ENCODE peak calls at places on chromosomes 5 and 9, in six cellular contexts. Q is HepG2, J is K562, A is stomach, C is HCT116, Y is GM12878. U is an unnamed sample. For H3K36me3, the result is how much of the 10 kb centered on the place peaks cover.

GRCh38 chr9:99115947-99116543 is 11.1 kb downstream of the TGFBR1 start:
- DNase-seq in Q (no peak), J (no peak), A (no peak), C (no peak), Y (no peak), U (no peak)

GRCh38 chr5:95848701-95849100 is 26.2 kb upstream of the GLRX start:
- DNase-seq in Q (no peak), J (no peak), A (no peak), C (no peak), Y (no peak), U (no peak)

GRCh38 chr9:23254404-23255184 is 571.4 kb downstream of the ELAVL2 start:
- DNase-seq in Q (no peak), J (no peak), A (no peak), C (no peak), Y (no peak), U (no peak)

GRCh38 chr5:28542968-28543367 is 1504.6 kb upstream of the CDH9 start:
- DNase-seq in Q (no peak), J (no peak), A (no peak), C (no peak), Y (no peak), U (no peak)

GRCh38 chr5:100776244-100776643 is 126.8 kb downstream of the ST8SIA4 start:
- DNase-seq in Q (no peak), J (no peak), A (no peak), C (no peak), Y (no peak), U (no peak)

GRCh38 chr5:61030163-61030482 is 85.1 kb downstream of the NDUFAF2 start:
- DNase-seq in Q (no peak), J (no peak), A (no peak), C (no peak), Y (no peak), U (no peak)

GRCh38 chr5:102807878-102808502 is 52.9 kb downstream of the PAM start:
- DNase-seq in Q (no peak), J (no peak), A (no peak), C (no peak), Y (no peak), U (no peak)

GRCh38 chr9:69471433-69471832 is 146.4 kb downstream of the ENTREP1 start:
- DNase-seq in Q (no peak), J (no peak), A (no peak), C (no peak), Y (no peak), U (no peak)

GRCh38 chr9:120531683-120532300 is 48.2 kb downstream of the CDK5RAP2 start:
- DNase-seq in Q (peak), J (no peak), A (no peak), C (peak), Y (no peak), U (no peak)

GRCh38 chr9:37031902-37032301 is 2.2 kb downstream of the PAX5 start:
- DNase-seq in Q (no peak), J (no peak), A (no peak), C (no peak), Y (no peak), U (no peak)

GRCh38 chr9:37032713-37033112 is 1.4 kb downstream of the PAX5 start:
- DNase-seq in Q (no peak), J (no peak), A (no peak), C (no peak), Y (no peak), U (no peak)

GRCh38 chr9:37030591-37030939 is 3.5 kb downstream of the PAX5 start:
- DNase-seq in Q (no peak), J (no peak), A (no peak), C (no peak), Y (no peak), U (no peak)

GRCh38 chr9:37029776-37030590 is 4.1 kb downstream of the PAX5 start:
- DNase-seq in Q (no peak), J (no peak), A (no peak), C (no peak), Y (no peak), U (no peak)

GRCh38 chr9:37031081-37031480 is 3.0 kb downstream of the PAX5 start:
- DNase-seq in Q (no peak), J (no peak), A (no peak), C (no peak), Y (no peak), U (no peak)
- H3K36me3 ChIP-seq in Q (under half), J (under half), A (under half), C (under half), Y (under half), U (under half)

GRCh38 chr5:137699291-137700281 is 36.3 kb downstream of the KLHL3 start:
- DNase-seq in Q (no peak), J (no peak), A (no peak), C (no peak), Y (no peak), U (no peak)

GRCh38 chr5:137703565-137703964 is 32.3 kb downstream of the KLHL3 start:
- DNase-seq in Q (no peak), J (no peak), A (no peak), C (no peak), Y (no peak), U (no peak)

GRCh38 chr5:137696481-137696880 is 39.4 kb downstream of the KLHL3 start:
- DNase-seq in Q (no peak), J (no peak), A (no peak), C (no peak), Y (no peak), U (no peak)

GRCh38 chr5:137695651-137696428 is 40.0 kb downstream of the KLHL3 start:
- DNase-seq in Q (no peak), J (no peak), A (no peak), C (no peak), Y (no peak), U (no peak)

DNA sequence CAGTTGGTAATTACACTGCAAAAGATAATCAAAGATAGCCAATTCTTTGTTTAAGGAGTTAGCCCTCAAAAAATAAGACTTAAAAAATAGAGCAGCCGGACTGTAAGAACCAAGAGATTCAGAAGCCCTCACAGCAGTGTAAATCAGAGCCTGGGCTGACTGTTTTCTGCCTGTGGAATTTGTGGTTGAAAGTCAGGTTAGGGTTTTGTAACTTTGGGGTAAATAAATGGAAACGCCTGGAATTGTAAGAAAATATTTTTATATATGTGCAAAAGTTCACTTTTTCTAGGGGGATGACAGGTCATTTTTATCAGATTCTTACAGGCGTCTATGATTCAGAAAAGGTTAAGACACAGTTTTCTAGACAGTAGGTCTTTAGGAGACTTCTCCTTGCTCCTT is 35.6 kb downstream of the KLHL3 start:
- DNase-seq in Q (no peak), J (no peak), A (no peak), C (no peak), Y (no peak), U (no peak)
- TF ChIP-seq POLR2AphosphoS5 in Q (no peak), J (no peak), A (no peak), C (no peak), Y (no peak), U (no peak)

GRCh38 chr5:141234109-141234508 is 11.0 kb downstream of the PCDHB14 start:
- DNase-seq in Q (peak), J (no peak), A (no peak), C (no peak), Y (no peak), U (no peak)
- TF ChIP-seq CTCF in Q (peak), J (peak), A (no peak), C (no peak), Y (no peak), U (peak)

DNA sequence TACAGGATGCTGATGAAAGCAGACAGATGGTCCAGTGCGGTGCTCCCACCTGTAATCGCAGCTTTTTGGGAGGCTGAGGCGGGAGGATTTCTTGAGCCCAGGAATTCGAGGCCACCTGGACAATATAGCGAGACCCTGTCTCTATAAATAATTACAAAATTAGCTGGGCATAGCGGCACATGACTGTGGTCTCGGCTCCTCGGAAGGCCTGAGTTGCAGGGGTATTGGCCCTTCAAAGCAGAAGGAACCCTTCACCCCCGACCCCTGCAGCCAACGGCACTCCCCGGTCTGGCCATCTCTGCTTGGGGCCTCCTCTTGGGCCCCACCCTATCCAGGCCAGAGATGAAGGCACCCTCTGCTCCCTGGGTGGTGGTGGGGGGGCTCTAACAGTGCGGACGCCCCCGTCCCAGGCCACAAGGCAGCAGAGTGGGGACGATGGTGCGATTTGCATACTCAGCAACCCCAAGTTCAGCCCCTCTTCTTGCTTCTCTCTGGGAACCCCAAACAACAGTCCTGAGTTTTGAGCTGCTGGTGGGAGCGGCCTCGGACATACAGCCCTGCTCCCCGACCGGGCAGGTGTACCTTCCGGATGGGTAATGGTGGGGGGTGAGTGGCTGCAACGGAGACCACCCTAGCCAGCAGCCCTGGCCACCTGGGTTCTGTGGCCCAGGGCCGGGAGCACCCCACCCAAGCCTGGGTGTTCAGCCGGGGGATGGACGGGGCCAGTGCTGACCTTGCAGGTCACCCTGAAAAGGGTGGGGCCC is 50.7 kb downstream of the NACC2 start:
- DNase-seq in Q (no peak), J (no peak), A (peak), C (no peak), Y (no peak), U (no peak)
- H3K36me3 ChIP-seq in Q (under half), J (half or more), A (half or more), C (under half), Y (under half), U (half or more)

GRCh38 chr5:59744531-59744992 is 149.0 kb downstream of the PDE4D start:
- DNase-seq in Q (no peak), J (no peak), A (no peak), C (no peak), Y (no peak), U (no peak)
- TF ChIP-seq POLR2AphosphoS5 in Q (no peak), J (no peak), A (no peak), C (no peak), Y (no peak), U (no peak)

GRCh38 chr5:2658421-2658820 is 93.1 kb downstream of the IRX2 start:
- DNase-seq in Q (no peak), J (no peak), A (no peak), C (no peak), Y (no peak), U (no peak)
- TF ChIP-seq CTCF in Q (no peak), J (no peak), A (no peak), C (no peak), Y (no peak), U (no peak)

GRCh38 chr5:662751-663435 is 30.3 kb downstream of the TPPP start:
- DNase-seq in Q (no peak), J (no peak), A (no peak), C (no peak), Y (no peak), U (no peak)
- H3K36me3 ChIP-seq in Q (under half), J (half or more), A (half or more), C (under half), Y (under half), U (half or more)

DNA sequence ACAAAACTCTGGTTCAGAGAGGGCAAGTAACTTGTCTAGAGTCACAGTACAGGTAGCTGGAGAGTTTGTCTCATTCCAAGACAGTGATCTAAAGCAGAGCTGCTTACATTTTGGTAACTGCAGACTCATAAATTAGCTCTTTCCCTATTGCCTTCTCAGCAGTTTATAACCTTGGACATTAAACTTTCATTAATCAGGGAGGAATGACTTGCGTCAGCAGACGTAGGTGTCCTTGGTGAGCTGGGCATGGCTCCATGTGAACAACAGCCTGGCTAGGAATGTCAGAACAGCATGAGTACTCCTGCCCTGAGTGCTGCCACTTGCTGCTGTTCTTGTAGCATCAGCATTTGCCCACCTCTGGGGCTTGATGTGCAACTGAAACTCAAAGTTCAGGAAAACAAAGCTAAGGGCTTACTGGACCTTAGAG is 2.2 kb upstream of the ALDOB start:
- DNase-seq in Q (peak), J (no peak), A (peak), C (no peak), Y (no peak), U (no peak)
- TF ChIP-seq POLR2AphosphoS5 in Q (no peak), J (no peak), A (no peak), C (no peak), Y (no peak), U (peak)

GRCh38 chr9:118223111-118223510 is 518.9 kb downstream of the TLR4 start:
- DNase-seq in Q (no peak), J (no peak), A (no peak), C (no peak), Y (no peak), U (no peak)

GRCh38 chr9:118222375-118222774 is 518.2 kb downstream of the TLR4 start:
- DNase-seq in Q (no peak), J (no peak), A (no peak), C (no peak), Y (no peak), U (no peak)
- TF ChIP-seq CTCF in Q (no peak), J (no peak), A (no peak), C (no peak), Y (no peak), U (no peak)

GRCh38 chr9:83655433-83655832 is 32.5 kb downstream of the IDNK start:
- DNase-seq in Q (no peak), J (no peak), A (no peak), C (no peak), Y (no peak), U (no peak)

GRCh38 chr9:83649080-83649479 is 26.1 kb downstream of the IDNK start:
- DNase-seq in Q (peak), J (peak), A (peak), C (peak), Y (no peak), U (no peak)

GRCh38 chr9:83649515-83649914 is 26.6 kb downstream of the IDNK start:
- DNase-seq in Q (no peak), J (peak), A (no peak), C (no peak), Y (no peak), U (no peak)

GRCh38 chr9:83656032-83656680 is 33.2 kb downstream of the IDNK start:
- DNase-seq in Q (no peak), J (no peak), A (no peak), C (no peak), Y (peak), U (no peak)

GRCh38 chr9:83651558-83651957 is 28.6 kb downstream of the IDNK start:
- DNase-seq in Q (no peak), J (no peak), A (no peak), C (no peak), Y (no peak), U (no peak)
- H3K36me3 ChIP-seq in Q (under half), J (half or more), A (half or more), C (under half), Y (under half), U (under half)

U was measured in esophagus muscularis mucosa.